ENCODE peak calls at places on chromosome 1, in five cellular contexts. V is NCI-H2107, Y is kidney glomerular epithelial cell, X is SJSA1, M is NCI-H1092 treated with DMSO at 0.1 percent for 48 hours. H is an unnamed sample.
A peak's percentile ranks its signal among the peaks of the same experiment; 100 is the strongest.

GRCh38 chr1:206461602-206462455 is 8.4 kb upstream of the IKBKE start:
- DNase-seq in V (no peak), Y (peak; percentile 64), M (peak; percentile 57), X (peak; percentile 69), H (peak; percentile 68)

GRCh38 chr1:246959944-246960693 is 28.4 kb upstream of the AHCTF1 start:
- DNase-seq in Y (no peak), X (no peak), V (no peak), M (no peak), H (no peak)

GRCh38 chr1:204203206-204203767 is 7.0 kb upstream of the KISS1 start:
- DNase-seq in V (no peak), M (no peak), X (no peak), Y (no peak), H (no peak)

GRCh38 chr1:114299331-114300005 is 145.8 kb upstream of the SYT6 start:
- DNase-seq in Y (no peak), V (no peak), X (no peak), M (no peak), H (no peak)

GRCh38 chr1:119554188-119554587 is 47.2 kb downstream of the HSD3B1 start:
- DNase-seq in V (no peak), Y (peak; percentile 30), X (no peak), M (peak; percentile 88), H (peak; percentile 72)

GRCh38 chr1:25609921-25610320 is 6.7 kb upstream of the MAN1C1 start:
- DNase-seq in V (no peak), Y (no peak), X (no peak), M (no peak), H (peak; percentile 37)

GRCh38 chr1:167881786-167882185 is 32.1 kb downstream of the ADCY10 start:
- DNase-seq in M (no peak), V (no peak), X (no peak), Y (no peak), H (no peak)

GRCh38 chr1:110829955-110830553 is 42.9 kb upstream of the CD53 start:
- DNase-seq in M (peak; percentile 25), V (peak; percentile 43), X (no peak), Y (peak; percentile 4), H (peak; percentile 42)

GRCh38 chr1:181101581-181102226 is 13.2 kb downstream of the IER5 start:
- DNase-seq in V (peak; percentile 81), X (peak; percentile 73), Y (no peak), M (peak; percentile 87), H (peak; percentile 85)

GRCh38 chr1:16396591-16396990 is 29.5 kb downstream of the SZRD1 start:
- DNase-seq in V (no peak), X (no peak), M (no peak), Y (no peak), H (peak; percentile 28)

GRCh38 chr1:2109581-2110021 is 59.4 kb downstream of the PRKCZ start:
- DNase-seq in M (no peak), V (no peak), X (no peak), Y (no peak), H (no peak)

GRCh38 chr1:218447010-218447689 is 102.0 kb downstream of the TGFB2 start:
- DNase-seq in X (no peak), Y (no peak), M (no peak), V (no peak), H (no peak)

GRCh38 chr1:207713529-207713928 is 38.3 kb upstream of the CD46 start:
- DNase-seq in M (no peak), V (no peak), Y (no peak), X (no peak), H (no peak)

GRCh38 chr1:234684854-234685253 is 74.9 kb upstream of the IRF2BP2 start:
- DNase-seq in M (no peak), V (no peak), X (no peak), Y (no peak), H (no peak)

GRCh38 chr1:245952383-245952989 is 554.6 kb downstream of the SMYD3 start:
- DNase-seq in X (no peak), V (no peak), Y (no peak), M (no peak), H (no peak)

GRCh38 chr1:227424948-227425347 is 106.7 kb upstream of the CDC42BPA start:
- DNase-seq in Y (no peak), M (no peak), V (no peak), X (no peak), H (no peak)

GRCh38 chr1:109847251-109847650 is 63.4 kb upstream of the CSF1 start:
- DNase-seq in M (no peak), V (no peak), Y (no peak), X (no peak), H (no peak)

GRCh38 chr1:153774036-153774435 is 1.2 kb upstream of the SLC27A3 start:
- DNase-seq in Y (no peak), M (no peak), X (no peak), V (no peak), H (no peak)

GRCh38 chr1:224697888-224698450 is 81.9 kb downstream of the CNIH3 start:
- DNase-seq in Y (no peak), X (no peak), M (no peak), V (no peak), H (no peak)